ENCODE peak calls at places on chromosomes 5 and 9, in four cellular contexts. T, Y, Q and K are unnamed samples.
A peak's percentile ranks its signal among the peaks of the same experiment; 100 is the strongest.

GRCh38 chr5:39373797-39374196 is 9.5 kb upstream of the C9 start:
- DNase-seq in T (no peak), Q (no peak), Y (no peak), K (no peak)

GRCh38 chr5:11955386-11955785 is 51.1 kb upstream of the CTNND2 start:
- DNase-seq in Q (no peak), Y (no peak), T (no peak), K (no peak)

GRCh38 chr5:39073759-39074008 is 515 bp downstream of the RICTOR start:
- DNase-seq in Q (no peak), Y (no peak), T (no peak), K (no peak)

GRCh38 chr5:126970517-126971017 is 59.8 kb downstream of the MARCHF3 start:
- DNase-seq in Y (peak; percentile 42), T (no peak), Q (no peak), K (no peak)

GRCh38 chr9:129685220-129685932 is 19.9 kb downstream of the PRRX2 start:
- DNase-seq in Y (peak; percentile 63), Q (no peak), T (no peak), K (no peak)

GRCh38 chr5:38673671-38674071 is 117.2 kb upstream of the LIFR start:
- DNase-seq in Q (peak; percentile 62), T (no peak), Y (no peak), K (peak; percentile 75)

GRCh38 chr5:14306415-14306814 is 163.3 kb downstream of the TRIO start:
- DNase-seq in T (no peak), Q (no peak), Y (no peak), K (no peak)

GRCh38 chr5:79107020-79107796 is 4.4 kb upstream of the BHMT start:
- DNase-seq in T (no peak), Q (no peak), Y (peak; percentile 5), K (peak; percentile 9)

GRCh38 chr5:127518319-127518621 is 830 bp downstream of the PRRC1 start:
- DNase-seq in T (no peak), Y (peak; percentile 57), Q (no peak), K (no peak)

GRCh38 chr5:172007795-172008465 is 1.5 kb upstream of the FBXW11 start:
- DNase-seq in T (no peak), Q (peak; percentile 30), Y (peak; percentile 64), K (no peak)

GRCh38 chr9:114078021-114078780 is at the start of gene AMBP:
- DNase-seq in Q (no peak), Y (no peak), T (no peak), K (no peak)

GRCh38 chr5:35859101-35859661 is 2.5 kb downstream of the IL7R start:
- DNase-seq in T (no peak), Q (no peak), Y (peak; percentile 28), K (no peak)

GRCh38 chr5:39760385-39761198 is 335.8 kb upstream of the DAB2 start:
- DNase-seq in Y (peak; percentile 94), T (no peak), Q (no peak), K (no peak)

GRCh38 chr5:35924122-35924949 is 14.1 kb downstream of the CAPSL start:
- DNase-seq in T (no peak), Q (no peak), Y (peak; percentile 85), K (no peak)

GRCh38 chr9:68883224-68883623 is 130.7 kb downstream of the PRKACG start:
- DNase-seq in T (no peak), Y (no peak), Q (no peak), K (no peak)

GRCh38 chr5:176610430-176610763 is 441 bp upstream of the GPRIN1 start:
- DNase-seq in Y (no peak), T (no peak), Q (no peak), K (no peak)

GRCh38 chr5:78269088-78269703 is 25.3 kb downstream of the AP3B1 start:
- DNase-seq in Q (no peak), T (no peak), Y (peak; percentile 12), K (no peak)

GRCh38 chr9:134436926-134437325 is 110.7 kb downstream of the RXRA start:
- DNase-seq in T (no peak), Q (no peak), Y (no peak), K (no peak)

GRCh38 chr9:71515103-71515502 is 253.2 kb downstream of the CEMIP2 start:
- DNase-seq in T (no peak), Y (no peak), Q (no peak), K (no peak)

GRCh38 chr5:51881901-51882300 is 498.7 kb downstream of the ISL1 start:
- DNase-seq in Q (peak; percentile 37), Y (no peak), T (no peak), K (peak; percentile 85)

GRCh38 chr5:33479321-33479720 is 38.6 kb downstream of the TARS1 start:
- DNase-seq in Q (no peak), Y (peak; percentile 73), T (no peak), K (no peak)

GRCh38 chr5:83767409-83767992 is 46.8 kb upstream of the HAPLN1 start:
- DNase-seq in T (no peak), Y (no peak), Q (no peak), K (peak; percentile 37)

GRCh38 chr9:129506892-129507291 is 114.0 kb downstream of the C9orf50 start:
- DNase-seq in Q (no peak), Y (peak; percentile 48), T (no peak), K (no peak)

GRCh38 chr9:70488793-70489105 is 74.3 kb upstream of the KLF9 start:
- DNase-seq in T (no peak), Y (no peak), Q (no peak), K (no peak)

GRCh38 chr9:108569624-108570023 is 286.2 kb downstream of the ACTL7B start:
- DNase-seq in Q (no peak), T (no peak), Y (peak; percentile 76), K (peak; percentile 45)

GRCh38 chr5:64635056-64635686 is 55.1 kb upstream of the SHISAL2B start:
- DNase-seq in Q (no peak), Y (peak; percentile 39), T (no peak), K (peak; percentile 34)

GRCh38 chr9:75869236-75869635 is 21.2 kb upstream of the PCSK5 start:
- DNase-seq in Q (no peak), Y (no peak), T (no peak), K (no peak)

GRCh38 chr9:30943446-30944232 is 1440.8 kb upstream of the ACO1 start:
- DNase-seq in T (no peak), Q (no peak), Y (no peak), K (no peak)

GRCh38 chr9:91207889-91208651 is 153.6 kb downstream of the AUH start:
- DNase-seq in Q (no peak), T (no peak), Y (peak; percentile 71), K (no peak)

GRCh38 chr9:105150991-105151685 is 93.3 kb upstream of the SLC44A1 start:
- DNase-seq in Y (peak; percentile 69), T (no peak), Q (no peak), K (no peak)

DNA sequence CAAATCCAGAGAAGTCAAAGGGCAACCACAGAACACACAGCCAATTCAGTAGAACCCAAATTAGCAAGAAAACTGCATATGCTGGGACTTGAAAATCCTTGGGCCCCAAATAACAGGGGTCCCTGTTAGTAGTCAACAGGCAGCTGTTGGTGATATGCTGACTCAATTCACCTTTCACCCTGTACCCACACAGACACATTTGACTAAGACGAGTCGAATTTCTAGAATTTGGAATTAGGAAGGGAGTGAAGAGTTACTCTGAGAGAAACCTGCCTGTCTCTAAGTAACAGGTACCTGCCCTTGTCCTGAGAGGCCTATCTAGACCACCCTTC is 817 bp upstream of the VCP start:
- DNase-seq in Q (no peak), Y (peak; percentile 19), T (no peak), K (no peak)
- H2BK120ac ChIP-seq in Q (no peak overlapping the region), Y (peak overlapping the region; percentile 42), T (no peak overlapping the region), K (no peak overlapping the region)

GRCh38 chr5:10789726-10790125 is 28.7 kb upstream of the DAP start:
- DNase-seq in Y (peak; percentile 12), T (no peak), Q (no peak), K (peak; percentile 85)
- H3K56ac ChIP-seq in Y (peak overlapping the region; percentile 84), T (no peak overlapping the region), Q (no peak overlapping the region), K (no peak overlapping the region)

DNA sequence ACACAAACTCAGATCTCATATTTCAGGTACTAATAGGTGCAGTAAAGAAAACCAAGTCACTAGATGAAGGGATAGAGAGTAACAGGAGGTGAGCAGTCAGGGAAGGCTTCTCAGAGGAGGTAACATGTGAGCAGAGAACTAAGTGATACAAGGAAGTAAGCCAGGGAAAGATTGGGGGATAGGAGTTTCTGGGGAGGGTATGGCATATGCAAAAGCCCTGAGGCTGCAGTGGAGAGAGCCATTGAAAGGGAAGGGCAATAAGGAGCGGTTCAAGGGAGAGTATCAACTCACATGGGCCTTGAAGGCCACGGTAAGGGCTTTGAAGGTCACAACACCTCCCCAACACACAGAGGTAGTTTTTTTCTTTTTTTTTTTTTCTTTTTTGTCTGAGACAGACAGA is 6.9 kb downstream of the OLFML2A start:
- DNase-seq in Q (no peak), T (peak; percentile 26), Y (no peak), K (no peak)
- H3K18ac ChIP-seq in Q (no peak overlapping the region), T (no peak overlapping the region), Y (no peak overlapping the region), K (no peak overlapping the region)

GRCh38 chr5:27590503-27590902 is 552.1 kb upstream of the CDH9 start:
- DNase-seq in Y (no peak), T (no peak), Q (no peak), K (no peak)
- H2BK120ac ChIP-seq in Y (no peak overlapping the region), T (no peak overlapping the region), Q (no peak overlapping the region), K (no peak overlapping the region)

DNA sequence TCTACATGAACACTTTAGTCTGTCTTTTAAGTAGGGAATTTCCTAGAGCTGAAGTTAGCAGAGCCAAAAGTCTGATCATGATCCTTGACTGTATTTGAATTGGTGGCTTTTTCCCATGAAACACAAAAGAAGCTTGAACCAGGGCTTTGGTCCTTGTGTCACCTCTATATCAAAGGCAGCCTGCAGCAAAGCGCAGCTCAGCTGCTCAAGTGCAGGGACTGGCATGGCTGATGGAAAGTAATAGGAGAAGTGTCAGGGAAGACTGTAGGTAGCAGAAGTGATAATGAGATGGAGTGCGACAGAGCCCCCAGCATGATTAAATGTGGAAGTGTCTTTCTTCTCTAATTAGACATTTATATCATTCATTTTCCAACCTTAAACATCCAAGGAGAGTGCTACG is 310.7 kb downstream of the TRIM36 start:
- DNase-seq in T (no peak), Q (no peak), Y (no peak), K (no peak)
- H3K56ac ChIP-seq in T (no peak overlapping the region), Q (no peak overlapping the region), Y (no peak overlapping the region), K (no peak overlapping the region)

GRCh38 chr9:131266301-131267229 is 9.7 kb downstream of the FAM78A start:
- DNase-seq in Y (no peak), T (no peak), Q (no peak), K (no peak)
- H3K18ac ChIP-seq in Y (no peak overlapping the region), T (no peak overlapping the region), Q (no peak overlapping the region), K (no peak overlapping the region)

DNA sequence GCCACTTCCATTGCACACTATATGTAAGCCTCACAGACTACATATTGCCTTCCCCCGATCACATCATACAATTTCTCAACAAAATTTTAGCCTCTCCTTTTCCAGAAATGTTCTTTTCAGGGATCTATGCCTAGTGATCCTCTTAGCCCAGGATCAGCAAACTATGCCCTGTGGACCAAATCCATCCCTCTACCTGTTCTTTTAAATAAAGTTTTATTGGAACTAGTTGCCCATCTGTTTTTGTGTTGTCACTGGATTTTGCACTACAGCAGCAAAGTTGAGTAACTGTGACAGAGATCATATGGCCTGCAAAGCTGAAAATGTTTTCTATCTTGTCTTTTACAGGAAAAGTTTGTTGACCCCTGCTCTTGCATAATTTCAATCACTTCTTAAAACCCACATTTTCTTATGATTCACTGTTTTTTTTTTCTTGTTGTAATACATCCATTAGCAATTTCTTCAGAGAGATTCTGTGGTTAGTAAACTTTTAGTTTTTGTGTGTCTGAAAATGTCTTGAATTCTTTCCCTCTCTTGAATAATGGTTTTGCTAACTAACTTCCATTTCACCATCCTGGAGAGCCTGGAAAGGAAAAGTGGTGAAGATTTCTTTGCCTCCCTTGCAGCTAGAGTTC is 7.1 kb downstream of the TXNDC8 start:
- DNase-seq in Q (no peak), Y (no peak), T (no peak), K (no peak)
- H2BK120ac ChIP-seq in Q (no peak overlapping the region), Y (no peak overlapping the region), T (no peak overlapping the region), K (no peak overlapping the region)